ENCODE peak calls at places on chromosomes 3 and 15, in six cellular contexts. H is fibroblast of villous mesenchyme, F is ovary, M is breast epithelium, N is HFF-Myc, G is fibroblast of lung. V is an unnamed sample.
A peak's percentile ranks its signal among the peaks of the same experiment; 100 is the strongest.

GRCh38 chr15:74202461-74203401 is at the start of gene STRA6:
- DNase-seq in H (peak; percentile 95), F (no peak), M (peak; percentile 44), N (no peak), G (peak; percentile 59), V (no peak)

GRCh38 chr15:72382146-72382545 is 6.3 kb upstream of the HEXA start:
- DNase-seq in H (peak; percentile 4), F (no peak), M (no peak), N (no peak), G (no peak), V (no peak)

GRCh38 chr3:29324180-29324651 is 43.3 kb downstream of the RBMS3 start:
- DNase-seq in H (peak; percentile 55), F (peak; percentile 41), M (no peak), N (no peak), G (peak; percentile 80), V (no peak)

GRCh38 chr3:185656321-185656840 is 70.3 kb downstream of the SENP2 start:
- DNase-seq in H (peak; percentile 99), F (peak; percentile 80), M (no peak), N (peak; percentile 77), G (peak; percentile 99), V (no peak)

GRCh38 chr3:191356586-191357439 is 26.5 kb upstream of the UTS2B start:
- DNase-seq in H (peak; percentile 55), F (no peak), M (no peak), N (no peak), G (peak; percentile 91), V (no peak)

GRCh38 chr3:16807441-16807840 is 77.3 kb upstream of the PLCL2 start:
- DNase-seq in H (peak; percentile 23), F (no peak), M (no peak), N (peak; percentile 37), G (peak; percentile 2), V (no peak)

GRCh38 chr15:59642351-59642750 is 15.0 kb downstream of the GTF2A2 start:
- DNase-seq in H (no peak), F (no peak), M (no peak), N (no peak), G (no peak), V (no peak)

GRCh38 chr3:124529826-124530571 is 200.3 kb upstream of the UMPS start:
- DNase-seq in H (no peak), F (no peak), M (peak; percentile 68), N (no peak), G (peak; percentile 52), V (no peak)

GRCh38 chr3:182651461-182651860 is 141.8 kb upstream of the ATP11B start:
- DNase-seq in H (no peak), F (no peak), M (no peak), N (no peak), G (no peak), V (no peak)

GRCh38 chr3:24683511-24684384 is 189.1 kb upstream of the THRB start:
- DNase-seq in H (peak; percentile 82), F (no peak), M (no peak), N (peak; percentile 56), G (peak; percentile 56), V (no peak)

GRCh38 chr15:60215225-60215963 is 182.4 kb downstream of the ANXA2 start:
- DNase-seq in H (no peak), F (no peak), M (no peak), N (no peak), G (no peak), V (no peak)

GRCh38 chr3:141294300-141294699 is 62.7 kb downstream of the PXYLP1 start:
- DNase-seq in H (no peak), F (no peak), M (no peak), N (no peak), G (no peak), V (no peak)

GRCh38 chr15:66565731-66566130 is at the start of gene LCTL:
- DNase-seq in H (peak; percentile 12), F (no peak), M (no peak), N (no peak), G (peak; percentile 83), V (no peak)

GRCh38 chr15:100332231-100332630 is 9.5 kb downstream of the ADAMTS17 start:
- DNase-seq in H (no peak), F (no peak), M (no peak), N (no peak), G (no peak), V (no peak)

GRCh38 chr3:106337116-106337515 is 468.3 kb upstream of the CBLB start:
- DNase-seq in H (no peak), F (no peak), M (no peak), N (no peak), G (peak; percentile 57), V (no peak)

DNA sequence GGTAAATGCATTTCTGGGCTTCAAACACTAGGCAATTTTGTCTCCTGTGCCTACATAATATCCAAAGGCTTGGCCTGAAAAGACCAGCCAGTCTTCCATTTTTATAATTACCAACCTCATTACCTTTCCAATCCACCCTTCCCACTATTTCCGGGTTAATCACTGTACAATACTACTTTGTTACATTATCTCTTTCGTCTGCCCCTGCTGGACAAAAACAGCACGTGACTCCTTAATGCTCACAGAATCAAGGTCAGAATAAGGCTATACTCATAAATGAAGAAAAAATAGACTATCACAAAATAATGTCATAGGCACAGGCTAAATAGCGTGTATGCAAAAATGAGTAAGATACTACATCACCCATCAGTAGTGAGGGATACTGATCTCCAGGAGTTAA is 40.1 kb downstream of the ABI3BP start:
- DNase-seq in H (no peak), F (no peak), M (no peak), N (no peak), G (no peak), V (no peak)
- TF ChIP-seq CTCF in H (no peak), F (no peak), M (no peak), N (peak; percentile 7), G (no peak), V (no peak)

GRCh38 chr15:64825081-64825430 is 391 bp downstream of the PIF1 start:
- DNase-seq in H (no peak), F (no peak), M (no peak), N (no peak), G (peak; percentile 20), V (no peak)

GRCh38 chr15:64828985-64829384 is 3.5 kb upstream of the PIF1 start:
- DNase-seq in H (no peak), F (no peak), M (no peak), N (no peak), G (peak; percentile 41), V (no peak)

DNA sequence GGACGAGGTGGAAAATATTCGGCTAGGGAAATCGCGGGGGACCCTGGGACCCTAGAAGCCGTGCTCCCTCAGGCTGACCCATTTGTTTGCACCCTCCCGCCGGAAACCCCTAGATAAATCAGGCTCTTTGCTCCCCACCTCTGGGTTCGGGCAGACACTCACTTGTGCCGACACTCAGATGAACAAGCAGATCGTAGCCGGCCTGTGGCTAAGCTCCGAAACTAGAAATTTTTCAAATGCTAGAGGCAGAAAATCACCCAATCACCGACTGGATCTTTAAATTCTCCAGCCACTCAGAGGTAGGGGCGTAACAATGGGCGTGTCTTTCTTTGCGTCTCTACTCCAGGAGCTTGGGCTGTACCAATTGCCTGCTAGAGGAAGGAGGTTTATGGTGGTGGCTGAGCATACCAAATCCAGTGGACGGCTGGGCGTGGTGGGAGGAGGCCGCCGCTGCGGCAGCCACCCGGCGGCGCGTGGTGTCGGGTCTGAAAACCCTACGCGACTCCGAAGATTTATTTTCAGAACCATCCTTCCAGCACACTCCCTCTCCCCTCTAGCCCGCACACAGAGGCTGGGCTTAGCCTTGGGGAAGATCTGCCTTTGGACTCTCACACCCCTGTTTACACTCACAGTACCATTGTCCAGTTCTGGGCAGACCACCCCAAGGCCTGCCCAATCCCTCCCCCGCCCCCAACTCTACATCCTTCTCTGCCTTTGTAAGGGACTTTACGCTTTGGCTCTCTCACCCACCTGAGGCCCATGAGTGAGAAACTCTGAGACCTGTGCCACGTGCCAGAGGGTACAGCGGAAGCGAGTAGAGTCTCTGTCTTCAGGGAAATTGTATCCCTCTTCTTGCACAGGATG is at the start of gene PIF1:
- DNase-seq in H (peak; percentile 99), F (peak; percentile 84), M (peak; percentile 92), N (peak; percentile 99), G (peak; percentile 99), V (peak; percentile 92)
- TF ChIP-seq CTCF in H (no peak), F (no peak), M (no peak), N (no peak), G (no peak), V (no peak)

GRCh38 chr15:25738171-25738792 is 124.8 kb downstream of the ATP10A start:
- DNase-seq in H (no peak), F (no peak), M (no peak), N (no peak), G (peak; percentile 13), V (no peak)

GRCh38 chr15:25741253-25741575 is 121.9 kb downstream of the ATP10A start:
- DNase-seq in H (no peak), F (no peak), M (no peak), N (no peak), G (no peak), V (no peak)

GRCh38 chr15:25742008-25742407 is 121.1 kb downstream of the ATP10A start:
- DNase-seq in H (no peak), F (no peak), M (no peak), N (no peak), G (no peak), V (no peak)

GRCh38 chr15:25740438-25741252 is 122.5 kb downstream of the ATP10A start:
- DNase-seq in H (no peak), F (no peak), M (no peak), N (no peak), G (no peak), V (no peak)

GRCh38 chr15:25739687-25740121 is 123.4 kb downstream of the ATP10A start:
- DNase-seq in H (peak; percentile 1), F (no peak), M (no peak), N (peak; percentile 12), G (peak; percentile 33), V (no peak)
- TF ChIP-seq CTCF in H (peak; percentile 20), F (no peak), M (no peak), N (peak; percentile 55), G (peak; percentile 51), V (no peak)

DNA sequence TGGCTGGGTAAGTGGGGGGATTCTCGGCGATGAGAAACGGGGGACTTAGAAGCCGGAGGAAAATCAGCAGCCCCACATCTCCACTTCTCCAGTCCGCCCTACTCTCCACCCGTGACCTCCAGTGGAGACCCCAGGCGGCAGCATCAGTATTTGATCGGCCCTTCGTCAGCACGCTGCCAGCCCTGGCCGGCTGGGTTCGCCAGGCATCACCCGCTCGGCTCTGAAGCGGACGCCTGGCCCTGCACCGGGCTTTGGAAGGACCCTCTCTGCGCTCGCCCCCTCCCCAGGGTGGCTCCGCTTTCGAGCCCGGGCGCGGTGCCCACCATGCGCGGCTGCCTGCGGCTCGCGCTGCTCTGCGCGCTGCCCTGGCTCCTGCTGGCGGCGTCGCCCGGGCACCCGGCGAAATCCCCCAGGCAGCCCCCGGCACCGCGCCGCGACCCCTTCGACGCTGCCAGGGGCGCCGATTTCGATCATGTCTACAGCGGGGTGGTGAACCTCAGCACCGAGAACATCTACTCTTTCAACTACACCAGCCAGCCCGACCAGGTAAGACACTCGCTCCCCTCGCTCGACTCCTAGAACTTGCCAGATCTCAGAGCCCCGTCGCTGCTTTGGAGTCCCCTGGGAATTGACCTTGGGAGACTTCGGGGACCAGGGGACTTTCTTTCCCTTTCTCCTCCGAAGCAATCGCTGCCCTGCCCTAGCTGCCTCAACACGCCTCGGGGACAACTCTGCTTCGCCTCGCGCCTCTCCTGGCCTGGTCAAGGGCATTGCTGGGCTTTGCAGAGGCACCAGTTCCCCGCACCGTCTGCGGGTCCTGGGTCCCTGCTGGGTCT is 561 bp downstream of the SIDT1 start:
- DNase-seq in H (no peak), F (peak; percentile 31), M (no peak), N (no peak), G (peak; percentile 6), V (no peak)
- TF ChIP-seq CTCF in H (no peak), F (no peak), M (no peak), N (no peak), G (no peak), V (no peak)

V was measured in CD14-positive monocyte.